ENCODE peak calls at places on chromosomes 1 and 21, in seven cellular contexts. V is GM23338, X is left lung, E is GM12865, H is lower lobe of right lung, L is H9, P is nephron progenitor cell. Y is an unnamed sample.

GRCh38 chr21:41987310-41987709 is 22.9 kb downstream of the ZBTB21 start:
- DNase-seq in P (no peak), E (no peak), H (no peak), V (no peak), L (no peak), X (no peak), Y (no peak)

GRCh38 chr1:184194251-184194650 is 142.7 kb downstream of the TSEN15 start:
- DNase-seq in H (no peak), X (no peak), L (no peak), P (no peak), E (no peak), V (no peak), Y (no peak)

GRCh38 chr1:5874416-5875110 is 117.7 kb downstream of the NPHP4 start:
- DNase-seq in H (no peak), X (no peak), P (no peak), V (no peak), L (no peak), E (no peak), Y (no peak)

GRCh38 chr1:220818421-220819173 is 31.9 kb downstream of the MTARC1 start:
- DNase-seq in V (peak; percentile 83), X (peak; percentile 40), H (no peak), L (peak; percentile 80), E (no peak), P (no peak), Y (no peak)

GRCh38 chr1:19712928-19713327 is 48.3 kb downstream of the HTR6 start:
- DNase-seq in E (peak; percentile 56), H (no peak), P (no peak), X (no peak), L (no peak), V (no peak), Y (no peak)

GRCh38 chr1:93483200-93483599 is 35.3 kb downstream of the FNBP1L start:
- DNase-seq in V (no peak), X (no peak), E (no peak), H (no peak), P (no peak), L (no peak), Y (no peak)

GRCh38 chr1:43315481-43315880 is 14.7 kb downstream of the TIE1 start:
- DNase-seq in V (no peak), L (no peak), E (no peak), X (no peak), P (no peak), H (no peak), Y (no peak)

GRCh38 chr1:243495442-243496172 is 239.8 kb downstream of the SDCCAG8 start:
- DNase-seq in P (no peak), X (no peak), H (no peak), L (no peak), E (no peak), V (no peak), Y (no peak)

GRCh38 chr21:37461494-37461893 is 94.9 kb downstream of the DYRK1A start:
- DNase-seq in X (no peak), P (no peak), E (peak; percentile 60), H (no peak), V (no peak), L (no peak), Y (no peak)

GRCh38 chr1:86933562-86934377 is 19.3 kb downstream of the HS2ST1 start:
- DNase-seq in X (no peak), H (no peak), P (no peak), L (peak; percentile 32), V (peak; percentile 82), E (no peak), Y (no peak)

GRCh38 chr1:2452583-2453315 is 23.3 kb upstream of the PLCH2 start:
- DNase-seq in H (no peak), P (no peak), V (no peak), L (no peak), X (no peak), E (no peak), Y (no peak)

GRCh38 chr21:43712268-43712942 is 6.5 kb upstream of the PDXK start:
- DNase-seq in E (no peak), H (peak; percentile 89), P (no peak), L (peak; percentile 32), X (peak; percentile 86), V (no peak), Y (no peak)

GRCh38 chr1:9235123-9235513 is 544 bp downstream of the H6PD start:
- DNase-seq in P (no peak), E (no peak), H (no peak), X (no peak), V (peak; percentile 71), L (peak; percentile 43), Y (no peak)

GRCh38 chr1:43531453-43531905 is 796 bp downstream of the PTPRF start:
- DNase-seq in V (peak; percentile 71), P (peak; percentile 61), H (peak; percentile 69), L (no peak), X (no peak), E (no peak), Y (no peak)

GRCh38 chr1:67211589-67212563 is 45.6 kb downstream of the IL23R start:
- DNase-seq in L (no peak), X (no peak), V (peak; percentile 74), P (peak; percentile 25), H (no peak), E (peak; percentile 60), Y (peak; percentile 79)

GRCh38 chr21:42682661-42683060 is 29.2 kb downstream of the PDE9A start:
- DNase-seq in P (no peak), H (no peak), E (no peak), V (no peak), X (no peak), L (no peak), Y (no peak)

GRCh38 chr1:25619101-25619890 is 2.7 kb downstream of the MAN1C1 start:
- DNase-seq in H (no peak), V (peak; percentile 84), P (peak; percentile 82), L (peak; percentile 84), E (peak; percentile 38), X (no peak), Y (peak; percentile 61)

GRCh38 chr1:205354259-205354904 is 2.3 kb downstream of the KLHDC8A start:
- DNase-seq in P (peak; percentile 70), X (no peak), L (no peak), V (peak; percentile 90), E (peak; percentile 75), H (no peak), Y (peak; percentile 82)

GRCh38 chr1:52978045-52978444 is 51.0 kb downstream of the SCP2 start:
- DNase-seq in L (no peak), H (no peak), E (no peak), V (no peak), X (no peak), P (no peak), Y (no peak)

GRCh38 chr1:229945795-229946194 is 121.2 kb upstream of the GALNT2 start:
- DNase-seq in E (no peak), X (no peak), L (no peak), P (no peak), H (no peak), V (no peak), Y (no peak)

GRCh38 chr1:205812271-205812877 is 624 bp downstream of the SLC41A1 start:
- DNase-seq in X (no peak), L (peak; percentile 66), H (no peak), P (no peak), V (peak; percentile 69), E (no peak), Y (peak; percentile 37)

GRCh38 chr1:156025873-156026272 is 5.1 kb upstream of the SSR2 start:
- DNase-seq in H (peak; percentile 65), V (peak; percentile 84), P (peak; percentile 63), X (peak; percentile 44), E (peak; percentile 57), L (peak; percentile 85), Y (peak; percentile 65)
- TF ChIP-seq CTCF in H (peak; percentile 60), V (peak; percentile 92), P (peak; percentile 55), X (peak; percentile 35), E (peak; percentile 80), L (peak; percentile 84), Y (peak; percentile 46)

DNA sequence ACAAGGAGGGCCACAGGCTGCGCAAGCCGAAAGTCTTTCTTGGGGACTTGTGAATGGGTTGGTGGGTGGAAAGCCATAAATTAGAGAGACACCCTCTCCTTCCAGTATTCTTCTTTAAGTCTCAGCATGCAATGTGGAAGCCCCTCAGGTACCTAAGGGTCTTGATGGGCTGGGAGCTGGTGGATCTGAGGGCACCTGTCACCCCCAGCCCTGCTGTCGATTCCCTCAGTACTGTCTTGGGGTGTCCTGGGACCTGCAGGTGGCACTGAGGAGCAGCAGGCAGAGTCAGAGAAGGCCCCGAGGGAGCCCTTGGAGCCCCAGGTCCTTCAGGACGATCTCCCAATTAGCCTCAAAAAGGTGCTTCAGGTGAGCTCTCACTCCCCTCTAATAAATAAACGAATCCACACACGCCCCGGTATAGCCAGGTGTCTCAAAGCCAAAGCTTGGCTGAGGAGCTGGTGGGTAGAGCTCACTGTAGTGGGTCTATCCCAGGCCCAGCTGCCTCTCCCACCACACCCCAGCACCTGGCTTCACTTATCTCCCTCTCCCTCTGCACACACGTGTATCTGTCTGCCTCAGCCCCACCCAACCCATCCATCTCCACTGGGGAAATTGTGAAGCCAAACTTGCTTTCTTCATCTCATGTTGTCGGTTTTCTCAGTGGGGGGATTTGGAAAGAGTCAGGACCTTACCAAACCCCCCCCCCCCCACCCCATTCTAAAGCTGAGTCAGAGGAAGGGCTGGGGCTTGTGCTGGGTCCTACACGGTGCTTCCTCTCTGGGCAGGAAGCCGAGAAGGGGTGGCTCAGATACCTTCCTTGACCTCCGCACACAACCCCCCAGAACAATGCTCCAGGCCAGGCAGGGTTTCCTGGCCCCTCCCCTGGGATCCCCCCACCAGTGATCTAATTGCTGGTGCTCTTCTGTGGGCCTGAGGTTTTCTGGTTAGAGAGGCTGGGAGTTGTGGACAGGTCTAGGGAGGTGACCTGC is 1.6 kb downstream of the ADAM15 start:
- DNase-seq in L (no peak), V (peak; percentile 46), P (no peak), X (no peak), H (no peak), E (no peak), Y (peak; percentile 53)
- TF ChIP-seq CTCF in L (peak; percentile 41), V (peak; percentile 61), P (no peak), X (peak; percentile 17), H (peak; percentile 21), E (peak; percentile 9), Y (no peak)

GRCh38 chr1:169048043-169048442 is 58.4 kb upstream of the ATP1B1 start:
- DNase-seq in H (no peak), V (no peak), E (peak; percentile 15), P (no peak), L (no peak), X (peak; percentile 34), Y (no peak)
- TF ChIP-seq CTCF in H (no peak), V (no peak), E (no peak), P (no peak), L (no peak), X (no peak), Y (no peak)

GRCh38 chr1:240833057-240833456 is 221.1 kb upstream of the GREM2 start:
- DNase-seq in H (no peak), P (no peak), X (no peak), V (no peak), E (no peak), L (no peak), Y (no peak)

GRCh38 chr1:240831191-240831631 is 219.3 kb upstream of the GREM2 start:
- DNase-seq in H (no peak), P (no peak), E (no peak), L (no peak), V (no peak), X (no peak), Y (no peak)

GRCh38 chr1:240827786-240828185 is 215.8 kb upstream of the GREM2 start:
- DNase-seq in V (no peak), L (no peak), P (no peak), X (no peak), H (no peak), E (no peak), Y (no peak)

DNA sequence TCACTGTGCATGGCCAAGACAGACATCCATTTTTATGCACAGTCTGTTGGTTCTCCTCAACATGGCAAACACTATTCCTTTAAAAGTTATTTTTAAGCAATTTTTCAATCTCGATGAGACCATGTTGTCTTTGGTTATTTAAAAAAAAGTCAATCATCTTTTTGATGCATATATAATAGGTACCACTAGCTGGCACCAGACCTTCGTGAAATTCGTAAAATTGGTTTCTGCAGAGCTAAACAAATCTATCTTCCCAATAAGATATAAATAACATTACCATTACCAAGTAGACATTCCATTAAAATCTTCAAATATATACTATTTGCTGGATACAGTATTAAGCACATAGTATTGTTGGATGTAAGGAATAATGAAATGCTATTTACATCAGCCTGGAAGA is 220.0 kb upstream of the GREM2 start:
- DNase-seq in L (no peak), H (no peak), V (no peak), X (no peak), P (no peak), E (no peak), Y (no peak)
- TF ChIP-seq CTCF in L (no peak), H (no peak), V (no peak), X (no peak), P (no peak), E (no peak), Y (no peak)